ENCODE peak calls at places on chromosome 15, in eight cellular contexts. S, W, H, G, K, U, B and I are unnamed samples. For H3K9me3, the result is how much of the 10 kb centered on the place peaks cover.

GRCh38 chr15:68930268-68931022 is at the start of gene SPESP1:
- DNase-seq in H (peak), B (peak), G (peak), S (no peak), K (peak), W (peak), U (peak), I (no peak)

GRCh38 chr15:95076381-95076780 is 845.0 kb downstream of the MCTP2 start:
- DNase-seq in B (no peak), H (no peak), W (no peak), K (no peak), G (no peak), S (no peak), U (no peak), I (no peak)

GRCh38 chr15:72203507-72203837 is 5.9 kb upstream of the GRAMD2A start:
- DNase-seq in K (no peak), G (peak), S (no peak), H (peak), U (peak), B (no peak), W (peak), I (no peak)

GRCh38 chr15:96270581-96271172 is 59.8 kb upstream of the NR2F2 start:
- DNase-seq in U (no peak), S (no peak), G (no peak), H (peak), K (no peak), B (no peak), W (no peak), I (no peak)

GRCh38 chr15:58797505-58797904 is 26.4 kb downstream of the MINDY2 start:
- DNase-seq in K (no peak), H (no peak), U (no peak), B (no peak), G (no peak), W (no peak), S (no peak), I (no peak)

GRCh38 chr15:74451861-74452835 is 8.8 kb downstream of the UBL7 start:
- DNase-seq in W (no peak), G (no peak), U (no peak), H (no peak), K (no peak), B (no peak), S (peak), I (no peak)

GRCh38 chr15:83155937-83156336 is 48.5 kb downstream of the TM6SF1 start:
- DNase-seq in B (no peak), G (no peak), U (no peak), S (no peak), K (no peak), H (no peak), W (no peak), I (no peak)

GRCh38 chr15:100244796-100245495 is 96.8 kb downstream of the ADAMTS17 start:
- DNase-seq in K (no peak), W (no peak), B (no peak), S (no peak), U (peak), H (no peak), G (no peak), I (no peak)

GRCh38 chr15:84840741-84841429 is 23.7 kb downstream of the ALPK3 start:
- DNase-seq in H (peak), U (no peak), B (no peak), K (no peak), S (no peak), W (peak), G (peak), I (no peak)

GRCh38 chr15:42090375-42090774 is 4.0 kb downstream of the PLA2G4D start:
- DNase-seq in S (no peak), W (no peak), B (no peak), G (no peak), U (no peak), H (no peak), K (no peak), I (no peak)

GRCh38 chr15:88990185-88990679 is 77.1 kb upstream of the MFGE8 start:
- DNase-seq in K (no peak), G (peak), U (no peak), H (no peak), B (no peak), W (no peak), S (no peak), I (no peak)

GRCh38 chr15:77591960-77592613 is 40.6 kb downstream of the LINGO1 start:
- DNase-seq in G (no peak), H (no peak), S (peak), K (no peak), W (no peak), U (no peak), B (no peak), I (peak)

GRCh38 chr15:78951841-78952238 is 7.0 kb upstream of the CTSH start:
- DNase-seq in G (no peak), U (no peak), K (no peak), S (no peak), H (peak), B (no peak), W (no peak), I (no peak)

GRCh38 chr15:47422901-47423300 is 294.4 kb upstream of the SEMA6D start:
- DNase-seq in W (no peak), G (no peak), S (no peak), K (no peak), B (no peak), U (no peak), H (no peak), I (no peak)

GRCh38 chr15:99343836-99344551 is 92.7 kb downstream of the LRRC28 start:
- DNase-seq in H (peak), G (peak), S (peak), U (no peak), B (no peak), K (no peak), W (no peak), I (peak)

GRCh38 chr15:63488432-63488910 is 15.9 kb upstream of the USP3 start:
- DNase-seq in W (no peak), U (no peak), G (no peak), S (no peak), H (no peak), B (no peak), K (no peak), I (no peak)

GRCh38 chr15:78709263-78709882 is 68.4 kb upstream of the CHRNB4 start:
- DNase-seq in W (peak), S (peak), G (peak), U (peak), K (peak), H (peak), B (peak), I (peak)

GRCh38 chr15:87736401-87736800 is 520.1 kb downstream of the NTRK3 start:
- DNase-seq in S (no peak), B (no peak), W (no peak), H (peak), U (no peak), K (no peak), G (no peak), I (no peak)

GRCh38 chr15:55683366-55683765 is 59.6 kb downstream of the PRTG start:
- DNase-seq in U (no peak), W (no peak), H (peak), B (no peak), K (no peak), G (no peak), S (no peak), I (peak)

GRCh38 chr15:96336045-96336642 is 5.6 kb downstream of the NR2F2 start:
- DNase-seq in H (no peak), W (no peak), U (no peak), G (no peak), B (no peak), S (peak), K (no peak), I (no peak)

GRCh38 chr15:65414841-65415621 is 7.7 kb downstream of the IGDCC4 start:
- DNase-seq in U (no peak), S (peak), B (no peak), G (no peak), K (peak), H (peak), W (peak), I (peak)

GRCh38 chr15:63044645-63045437 is 2.3 kb downstream of the TPM1 start:
- DNase-seq in H (no peak), U (no peak), K (no peak), G (no peak), S (peak), B (no peak), W (no peak), I (peak)

GRCh38 chr15:36029606-36030005 is 483.6 kb upstream of the DPH6 start:
- DNase-seq in B (no peak), W (no peak), G (no peak), H (peak), S (no peak), K (no peak), U (no peak), I (no peak)

GRCh38 chr15:74422723-74423442 is 10.9 kb downstream of the SEMA7A start:
- DNase-seq in H (peak), K (no peak), W (no peak), G (no peak), S (peak), B (no peak), U (peak), I (no peak)

GRCh38 chr15:35078221-35078915 is 6.7 kb downstream of the NANOGP8 start:
- DNase-seq in U (no peak), S (peak), B (no peak), W (no peak), G (peak), K (peak), H (peak), I (peak)

GRCh38 chr15:40334941-40335795 is 5.6 kb downstream of the CCDC9B start:
- DNase-seq in U (no peak), G (no peak), H (no peak), B (no peak), K (no peak), S (no peak), W (peak), I (no peak)

GRCh38 chr15:69893863-69894262 is 203.9 kb downstream of the TLE3 start:
- DNase-seq in G (peak), W (no peak), U (no peak), K (no peak), H (peak), B (no peak), S (peak), I (peak)

GRCh38 chr15:63896336-63897115 is 62.8 kb upstream of the HERC1 start:
- DNase-seq in U (no peak), H (peak), G (no peak), B (no peak), S (no peak), K (no peak), W (peak), I (peak)

GRCh38 chr15:59116141-59116540 is 11.2 kb downstream of the CCNB2 start:
- DNase-seq in U (no peak), S (no peak), H (peak), B (no peak), W (no peak), K (no peak), G (no peak), I (no peak)

GRCh38 chr15:97692317-97693015 is 268.0 kb upstream of the ARRDC4 start:
- DNase-seq in G (peak), W (no peak), B (no peak), K (no peak), S (no peak), H (no peak), U (no peak), I (no peak)

GRCh38 chr15:97688177-97688576 is 272.3 kb upstream of the ARRDC4 start:
- DNase-seq in B (no peak), H (no peak), W (no peak), G (no peak), S (no peak), U (no peak), K (no peak), I (no peak)

GRCh38 chr15:97688886-97689285 is 271.6 kb upstream of the ARRDC4 start:
- DNase-seq in B (no peak), K (no peak), H (no peak), S (no peak), U (no peak), G (no peak), W (no peak), I (no peak)

GRCh38 chr15:97694456-97694855 is 266.0 kb upstream of the ARRDC4 start:
- DNase-seq in U (no peak), B (no peak), S (no peak), K (no peak), G (no peak), H (no peak), W (no peak), I (no peak)

GRCh38 chr15:97691799-97692198 is 268.7 kb upstream of the ARRDC4 start:
- DNase-seq in K (no peak), U (no peak), W (no peak), S (no peak), G (no peak), B (no peak), H (no peak), I (no peak)
- H3K27ac ChIP-seq in K (no peak), U (no peak), W (no peak), S (no peak), G (no peak), B (no peak), H (no peak), I (no peak)

GRCh38 chr15:29736012-29736744 is 86.1 kb downstream of the TJP1 start:
- DNase-seq in S (no peak), U (no peak), H (no peak), G (no peak), B (no peak), W (no peak), K (no peak), I (no peak)

GRCh38 chr15:29736745-29737023 is 85.6 kb downstream of the TJP1 start:
- DNase-seq in H (no peak), U (no peak), B (no peak), G (no peak), W (no peak), S (no peak), K (no peak), I (no peak)

GRCh38 chr15:29734917-29735572 is 87.2 kb downstream of the TJP1 start:
- DNase-seq in G (no peak), K (no peak), S (no peak), H (peak), W (peak), U (no peak), B (no peak), I (no peak)

GRCh38 chr15:29740692-29741311 is 81.5 kb downstream of the TJP1 start:
- DNase-seq in B (no peak), H (no peak), U (no peak), W (no peak), S (no peak), G (peak), K (no peak), I (peak)
- TF ChIP-seq CTCF in B (no peak), H (peak), U (peak), W (no peak), S (peak), G (peak), K (no peak), I (peak)

DNA sequence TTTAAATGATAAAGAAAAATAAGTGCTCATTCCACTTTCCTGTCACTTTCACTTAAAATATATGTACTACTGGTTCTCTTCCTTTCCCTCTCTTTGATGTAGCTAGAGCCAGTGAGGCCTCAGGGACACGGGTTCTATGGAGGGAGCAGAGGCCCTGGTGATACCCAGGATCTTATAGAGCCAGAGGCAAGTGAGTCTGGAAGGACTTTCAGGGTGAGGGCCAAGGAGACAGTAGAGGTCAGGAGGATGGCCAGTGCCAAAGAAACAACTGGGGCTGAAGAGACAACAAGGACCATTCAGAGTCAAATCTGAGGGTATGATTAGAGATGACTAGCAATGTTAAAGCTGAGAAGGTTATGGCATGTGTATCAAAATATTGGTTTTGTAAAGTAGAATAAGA is 124.1 kb upstream of the GOLGA6L6 start:
- DNase-seq in B (no peak), U (no peak), W (no peak), K (no peak), S (no peak), G (no peak), H (no peak), I (no peak)
- H3K9me3 ChIP-seq in B (under half), U (under half), W (under half), K (under half), S (half or more), G (under half), H (under half), I (under half)

DNA sequence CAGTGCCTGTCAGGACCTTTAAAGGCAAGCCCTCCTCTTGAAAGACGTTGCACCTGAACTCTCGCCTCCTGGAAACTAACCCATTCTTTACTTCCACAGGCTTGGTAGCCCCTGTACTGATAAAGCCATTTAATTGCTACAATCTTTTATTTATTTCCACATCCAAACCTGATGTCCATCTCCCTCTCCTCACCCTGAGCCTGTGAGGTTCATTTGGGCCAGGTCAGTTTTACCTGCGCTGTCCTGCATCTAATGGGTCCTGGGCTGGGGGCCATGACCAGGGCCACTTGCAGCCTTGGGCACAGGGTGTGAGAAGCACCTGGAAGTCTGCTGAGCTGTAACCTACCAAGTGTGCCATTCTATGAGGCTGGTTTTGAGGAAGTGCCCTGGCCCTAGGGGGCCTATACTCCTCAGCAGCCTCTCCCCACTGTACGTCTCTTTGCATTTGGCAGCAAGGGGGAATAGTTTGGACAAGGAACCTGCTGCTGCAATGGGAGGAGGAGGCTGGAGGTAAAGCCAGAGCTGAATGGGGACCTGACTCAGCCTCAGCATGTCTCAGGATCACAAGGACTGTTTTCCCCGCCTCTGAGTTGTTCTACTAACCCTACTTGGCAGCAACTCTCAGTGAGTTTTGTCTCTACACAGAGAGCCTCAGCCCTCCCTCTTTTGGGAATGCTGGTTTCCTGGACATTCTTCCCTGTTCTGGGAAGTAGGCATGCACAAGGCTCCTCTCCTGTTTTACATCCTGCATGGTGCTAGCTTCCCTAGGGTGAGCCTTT is 53.8 kb downstream of the WDR76 start:
- DNase-seq in G (no peak), H (peak), S (peak), W (peak), U (peak), K (no peak), B (no peak), I (no peak)
- H3K27ac ChIP-seq in G (no peak), H (peak), S (peak), W (no peak), U (no peak), K (no peak), B (no peak), I (no peak)

GRCh38 chr15:91985297-91985696 is 131.8 kb downstream of the SLCO3A1 start:
- DNase-seq in G (no peak), U (no peak), K (no peak), W (no peak), H (no peak), S (no peak), B (no peak), I (no peak)

GRCh38 chr15:91980502-91981267 is 127.2 kb downstream of the SLCO3A1 start:
- DNase-seq in H (no peak), U (no peak), K (no peak), S (no peak), W (no peak), B (no peak), G (no peak), I (no peak)

GRCh38 chr15:91984006-91984405 is 130.5 kb downstream of the SLCO3A1 start:
- DNase-seq in K (no peak), U (no peak), G (no peak), B (no peak), S (no peak), W (no peak), H (peak), I (no peak)

GRCh38 chr15:91981802-91982201 is 128.3 kb downstream of the SLCO3A1 start:
- DNase-seq in U (no peak), S (no peak), W (no peak), H (no peak), B (no peak), G (no peak), K (no peak), I (no peak)

GRCh38 chr15:91982401-91982800 is 128.9 kb downstream of the SLCO3A1 start:
- DNase-seq in U (no peak), K (no peak), W (no peak), B (no peak), H (no peak), S (no peak), G (no peak), I (no peak)
- TF ChIP-seq CTCF in U (peak), K (no peak), W (no peak), B (no peak), H (no peak), S (no peak), G (no peak), I (no peak)